ENCODE peak calls at places on chromosomes 11 and 22, in five cellular contexts. H is PC-9, U is A549, P is fibroblast of lung, W is GM23338. F is an unnamed sample.

GRCh38 chr11:46277623-46278386 is at the start of gene CREB3L1:
- DNase-seq in W (peak; percentile 61), U (no peak), H (no peak), P (peak; percentile 33), F (no peak)

GRCh38 chr11:116578971-116579687 is 193.7 kb downstream of the BUD13 start:
- DNase-seq in H (no peak), W (peak; percentile 52), P (no peak), U (no peak), F (no peak)

GRCh38 chr11:67371199-67371548 is 2.2 kb downstream of the CLCF1 start:
- DNase-seq in P (no peak), H (no peak), W (no peak), U (no peak), F (no peak)

GRCh38 chr22:23083315-23084021 is 13.1 kb downstream of the GNAZ start:
- DNase-seq in H (no peak), W (no peak), P (no peak), U (no peak), F (no peak)

GRCh38 chr22:27537481-27537891 is 264.1 kb downstream of the MN1 start:
- DNase-seq in H (no peak), U (no peak), P (peak; percentile 34), W (no peak), F (no peak)

GRCh38 chr22:28441720-28442263 is 237.8 kb downstream of the TTC28 start:
- DNase-seq in W (no peak), H (no peak), U (no peak), P (no peak), F (no peak)

GRCh38 chr11:77283101-77283500 is 18.4 kb downstream of the GDPD4 start:
- DNase-seq in P (no peak), U (no peak), W (no peak), H (no peak), F (no peak)

GRCh38 chr22:25747245-25747944 is 5.4 kb downstream of the MYO18B start:
- DNase-seq in H (peak; percentile 88), U (peak; percentile 87), W (no peak), P (peak; percentile 97), F (no peak)

GRCh38 chr22:21961886-21962654 is 9.4 kb upstream of the PPM1F start:
- DNase-seq in P (peak; percentile 61), U (peak; percentile 28), H (peak; percentile 67), W (no peak), F (no peak)

GRCh38 chr11:2223153-2223794 is 47.1 kb downstream of the ASCL2 start:
- DNase-seq in U (no peak), W (peak; percentile 62), P (no peak), H (no peak), F (no peak)

DNA sequence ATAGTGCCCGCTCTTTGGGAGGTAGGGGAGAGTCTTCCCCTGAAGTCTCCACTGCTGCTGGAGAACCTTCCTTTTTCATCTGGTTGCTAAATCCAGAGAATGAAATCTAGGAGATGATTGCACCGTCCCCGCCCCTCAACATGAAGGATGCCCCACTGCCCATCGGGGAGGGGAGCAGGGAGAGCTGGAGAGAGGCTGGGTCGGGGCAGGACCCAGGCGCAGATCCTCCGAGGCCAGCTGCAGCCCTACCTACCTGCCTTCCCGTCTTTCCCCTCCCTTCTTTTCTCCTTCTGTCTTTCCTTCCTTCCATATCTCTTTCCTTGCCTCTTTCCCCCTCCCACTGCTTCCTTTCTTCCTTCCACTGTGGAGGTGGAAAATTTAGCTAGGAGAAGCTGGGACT is 811 bp upstream of the PLEKHB1 start:
- DNase-seq in H (no peak), P (no peak), U (no peak), W (peak; percentile 62), F (no peak)
- H3K4me2 ChIP-seq in H (no peak overlapping the region), P (no peak overlapping the region), U (no peak overlapping the region), W (peak overlapping the region; percentile 100), F (peak overlapping the region; percentile 38)

GRCh38 chr22:46036558-46037408 is 59.8 kb upstream of the WNT7B start:
- DNase-seq in U (peak; percentile 69), W (peak; percentile 74), H (peak; percentile 64), P (no peak), F (no peak)
- TF ChIP-seq CTCF in U (peak; percentile 37), W (peak; percentile 49), H (peak; percentile 70), P (no peak), F (peak; percentile 83)

GRCh38 chr22:48096411-48096810 is 1334.0 kb downstream of the TBC1D22A start:
- DNase-seq in H (no peak), P (no peak), U (no peak), W (no peak), F (no peak)
- H3K4me2 ChIP-seq in H (no peak overlapping the region), P (no peak overlapping the region), U (no peak overlapping the region), W (no peak overlapping the region), F (no peak overlapping the region)

DNA sequence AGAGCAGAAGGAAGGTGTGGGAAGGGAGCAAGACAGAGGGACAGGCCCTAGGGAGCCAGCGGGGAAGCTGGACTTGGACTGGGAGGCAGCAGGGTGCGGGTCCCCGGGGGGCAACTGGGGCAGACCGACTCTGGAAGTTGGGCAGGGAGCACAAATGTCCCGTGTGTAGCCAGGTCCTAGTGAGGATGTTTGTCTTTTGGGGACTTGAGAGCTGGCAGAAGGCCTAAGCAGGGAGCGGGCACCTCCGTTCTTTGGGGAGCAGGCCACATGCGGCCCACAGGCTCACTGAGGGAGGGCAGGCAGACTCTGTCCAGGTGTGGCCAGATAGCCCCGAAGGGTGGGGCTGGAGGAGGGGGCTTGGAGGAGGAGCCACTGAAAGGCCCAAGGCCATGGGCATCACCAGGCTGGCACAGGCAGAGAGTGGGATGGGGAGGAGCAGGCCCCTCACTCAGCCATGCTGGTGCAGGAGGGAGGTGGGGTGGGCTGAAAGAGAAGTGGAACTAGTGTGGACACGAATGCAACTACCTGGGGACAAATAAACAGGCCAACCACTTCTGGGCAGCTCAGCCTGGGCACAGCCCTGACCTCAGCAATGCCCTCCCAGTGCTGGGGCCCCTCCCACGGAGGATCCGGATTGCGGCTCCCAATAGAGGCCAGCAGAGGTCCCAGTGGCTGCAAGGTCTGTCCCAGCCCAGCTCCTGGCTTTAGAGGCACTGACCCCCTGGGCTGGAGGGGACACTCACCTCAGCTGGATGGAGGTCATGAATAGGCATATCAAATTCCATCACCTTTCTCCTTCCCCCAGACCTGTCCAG is 1.3 kb upstream of the SCARF2 start:
- DNase-seq in U (peak; percentile 17), P (no peak), W (peak; percentile 65), H (no peak), F (no peak)
- TF ChIP-seq CTCF in U (no peak), P (peak; percentile 30), W (peak; percentile 54), H (no peak), F (no peak)

GRCh38 chr11:96322775-96323642 is 20.0 kb downstream of the MAML2 start:
- DNase-seq in W (no peak), P (no peak), H (no peak), U (no peak), F (no peak)

GRCh38 chr11:96328395-96329010 is 14.5 kb downstream of the MAML2 start:
- DNase-seq in H (no peak), U (no peak), W (no peak), P (peak; percentile 26), F (no peak)

GRCh38 chr11:96326954-96327353 is 16.0 kb downstream of the MAML2 start:
- DNase-seq in H (peak; percentile 47), U (no peak), P (no peak), W (no peak), F (no peak)

GRCh38 chr11:96323643-96323985 is 19.4 kb downstream of the MAML2 start:
- DNase-seq in W (no peak), P (no peak), U (no peak), H (no peak), F (no peak)

DNA sequence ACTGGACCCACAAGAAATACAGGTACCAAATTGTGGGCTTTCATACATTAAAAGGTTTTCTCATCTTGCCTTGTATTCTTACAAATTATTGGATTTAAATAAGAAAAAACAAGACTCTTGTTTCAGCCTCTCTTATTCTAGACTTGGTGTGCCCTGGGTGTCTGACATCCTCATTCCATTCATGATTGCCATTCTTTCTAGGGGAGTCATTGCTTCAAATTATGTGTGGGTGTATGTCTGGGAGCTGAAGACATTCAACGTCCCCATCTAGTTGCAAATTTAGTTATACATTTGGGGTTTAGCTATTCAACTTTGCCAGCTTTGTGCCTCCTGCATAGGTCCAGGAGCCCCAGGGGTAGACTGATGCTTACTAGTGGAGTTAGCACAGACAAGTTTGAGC is 18.1 kb downstream of the MAML2 start:
- DNase-seq in P (peak; percentile 54), W (no peak), H (peak; percentile 97), U (no peak), F (no peak)
- H3K4me2 ChIP-seq in P (peak overlapping the region; percentile 72), W (peak overlapping the region; percentile 33), H (peak overlapping the region; percentile 56), U (peak overlapping the region; percentile 74), F (peak overlapping the region; percentile 57)

DNA sequence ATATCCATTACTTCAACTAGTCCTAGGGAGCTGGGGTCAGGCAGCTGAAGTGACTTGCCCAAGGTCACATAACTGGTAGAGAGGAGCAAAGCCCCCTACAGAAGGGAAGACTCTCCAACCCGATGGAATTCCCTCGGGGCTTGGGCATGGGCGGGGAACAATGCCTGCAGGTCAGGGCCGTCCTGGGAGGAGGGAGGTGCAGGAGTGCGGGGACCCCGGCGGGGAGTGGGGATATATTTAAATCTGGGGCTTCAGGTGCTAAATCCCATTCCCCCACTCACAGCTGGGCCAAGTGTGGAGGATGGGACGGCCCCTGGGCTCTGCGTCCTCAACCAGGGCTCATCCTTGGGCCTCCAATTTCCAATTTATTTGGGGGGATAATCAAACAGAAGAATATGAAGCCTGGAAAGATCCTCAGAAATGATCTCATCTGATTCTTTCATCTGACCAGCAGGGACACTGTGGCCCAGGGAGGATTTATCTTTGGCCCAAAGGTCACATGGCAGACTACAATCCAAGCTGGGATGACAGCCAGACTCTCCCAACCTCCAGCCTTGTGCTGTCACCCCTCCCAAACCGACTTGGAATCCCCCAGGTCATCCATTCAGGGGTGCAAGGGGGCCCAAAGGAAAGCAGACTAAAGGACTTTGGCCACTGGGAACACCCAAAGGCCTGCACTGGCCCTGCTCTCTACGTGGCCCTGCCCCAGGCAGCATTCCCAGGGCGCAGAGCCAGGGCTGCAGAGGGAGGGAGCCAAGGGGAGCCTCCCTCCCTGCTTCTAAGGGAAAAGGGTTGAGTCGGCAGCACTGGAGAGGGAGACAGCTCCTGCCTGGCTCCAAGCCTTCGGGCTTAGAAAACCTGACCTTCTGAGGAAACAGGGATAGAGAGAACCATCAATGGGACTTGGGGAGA is 8.7 kb upstream of the C1QTNF6 start:
- DNase-seq in U (peak; percentile 92), W (no peak), P (peak; percentile 87), H (peak; percentile 90), F (no peak)
- TF ChIP-seq CTCF in U (no peak), W (no peak), P (no peak), H (peak; percentile 41), F (no peak)

GRCh38 chr22:49636214-49636613 is 191.5 kb downstream of the BRD1 start:
- DNase-seq in H (no peak), W (no peak), P (no peak), U (no peak), F (no peak)

GRCh38 chr22:49638788-49639187 is 188.9 kb downstream of the BRD1 start:
- DNase-seq in W (no peak), H (no peak), P (no peak), U (no peak), F (no peak)

GRCh38 chr22:49638001-49638400 is 189.7 kb downstream of the BRD1 start:
- DNase-seq in U (no peak), H (no peak), W (no peak), P (no peak), F (no peak)

GRCh38 chr22:49637255-49637760 is 190.4 kb downstream of the BRD1 start:
- DNase-seq in U (no peak), H (no peak), P (no peak), W (no peak), F (no peak)

GRCh38 chr22:49636649-49637048 is 191.0 kb downstream of the BRD1 start:
- DNase-seq in H (no peak), W (no peak), P (no peak), U (no peak), F (no peak)
- H3K4me2 ChIP-seq in H (no peak overlapping the region), W (no peak overlapping the region), P (no peak overlapping the region), U (no peak overlapping the region), F (no peak overlapping the region)

GRCh38 chr11:35362571-35362980 is 56.8 kb downstream of the SLC1A2 start:
- DNase-seq in U (no peak), P (no peak), W (peak; percentile 32), H (peak; percentile 90), F (no peak)
- TF ChIP-seq CTCF in U (no peak), P (no peak), W (peak; percentile 28), H (peak; percentile 51), F (no peak)